ENCODE peak calls at places on chromosomes 3 and 15, in four cellular contexts. E, L, B and Y are unnamed samples.

GRCh38 chr3:46927718-46928073 is 48.8 kb downstream of the CCDC12 start:
- DNase-seq in E (no peak), L (no peak), B (no peak), Y (no peak)

GRCh38 chr3:33718595-33718907 is 497 bp upstream of the CLASP2 start:
- DNase-seq in E (no peak), L (peak), B (no peak), Y (no peak)

GRCh38 chr3:184360834-184361531 is 422 bp downstream of the CLCN2 start:
- DNase-seq in E (no peak), L (no peak), B (no peak), Y (no peak)

GRCh38 chr3:4224331-4224730 is 78.8 kb upstream of the SETMAR start:
- DNase-seq in E (no peak), L (no peak), B (no peak), Y (no peak)

GRCh38 chr3:134326760-134327593 is 47.3 kb downstream of the AMOTL2 start:
- DNase-seq in E (no peak), L (no peak), B (peak), Y (no peak)

GRCh38 chr3:124607163-124607562 is 123.1 kb upstream of the UMPS start:
- DNase-seq in E (no peak), L (no peak), B (peak), Y (no peak)

GRCh38 chr3:6189384-6189783 is 671.5 kb upstream of the GRM7 start:
- DNase-seq in E (no peak), L (no peak), B (no peak), Y (no peak)

GRCh38 chr15:77858677-77859490 is 218.6 kb downstream of the TBC1D2B start:
- DNase-seq in E (no peak), L (peak), B (no peak), Y (no peak)

GRCh38 chr15:29690765-29691475 is 131.3 kb downstream of the TJP1 start:
- DNase-seq in E (no peak), L (no peak), B (peak), Y (no peak)

GRCh38 chr15:92130906-92131305 is 262.8 kb upstream of the ST8SIA2 start:
- DNase-seq in E (no peak), L (no peak), B (no peak), Y (no peak)

GRCh38 chr3:69867941-69868505 is 128.8 kb downstream of the MITF start:
- DNase-seq in E (no peak), L (no peak), B (no peak), Y (no peak)

GRCh38 chr3:63042866-63043265 is 167.7 kb upstream of the CADPS start:
- DNase-seq in E (no peak), L (no peak), B (no peak), Y (no peak)

GRCh38 chr3:124092811-124093210 is 100.9 kb upstream of the ROPN1 start:
- DNase-seq in E (no peak), L (no peak), B (no peak), Y (no peak)

GRCh38 chr3:39126532-39127071 is 19.1 kb downstream of the TTC21A start:
- DNase-seq in E (peak), L (peak), B (peak), Y (no peak)

GRCh38 chr3:112676659-112677234 is 35.8 kb upstream of the CCDC80 start:
- DNase-seq in E (peak), L (peak), B (peak), Y (no peak)

GRCh38 chr15:47987908-47988532 is 132.8 kb upstream of the SLC24A5 start:
- DNase-seq in E (peak), L (no peak), B (peak), Y (peak)

GRCh38 chr3:178703268-178703975 is 167.2 kb downstream of the KCNMB2 start:
- DNase-seq in E (no peak), L (no peak), B (peak), Y (no peak)

GRCh38 chr3:141063831-141064230 is 12.7 kb downstream of the SPSB4 start:
- DNase-seq in E (no peak), L (no peak), B (no peak), Y (no peak)

GRCh38 chr3:126934149-126934548 is 48.8 kb upstream of the PLXNA1 start:
- DNase-seq in E (no peak), L (peak), B (no peak), Y (no peak)

GRCh38 chr3:34212175-34212574 is 413.7 kb downstream of the PDCD6IP start:
- DNase-seq in E (no peak), L (no peak), B (peak), Y (no peak)

GRCh38 chr3:23740517-23741402 is 65.0 kb upstream of the UBE2E1 start:
- DNase-seq in E (peak), L (no peak), B (peak), Y (no peak)

GRCh38 chr15:69658401-69658945 is 205.9 kb downstream of the RPLP1 start:
- DNase-seq in E (no peak), L (no peak), B (no peak), Y (no peak)

GRCh38 chr3:121529308-121529707 is 16.5 kb downstream of the POLQ start:
- DNase-seq in E (no peak), L (no peak), B (no peak), Y (no peak)

GRCh38 chr3:7487763-7488162 is 626.8 kb downstream of the GRM7 start:
- DNase-seq in E (no peak), L (no peak), B (no peak), Y (no peak)

GRCh38 chr3:144104146-144104545 is 132.5 kb downstream of the DIPK2A start:
- DNase-seq in E (no peak), L (no peak), B (no peak), Y (no peak)

GRCh38 chr15:84721381-84721780 is 5.4 kb upstream of the SEC11A start:
- DNase-seq in E (no peak), L (no peak), B (no peak), Y (no peak)

GRCh38 chr3:124063168-124063909 is 71.4 kb upstream of the ROPN1 start:
- DNase-seq in E (no peak), L (no peak), B (no peak), Y (no peak)

GRCh38 chr3:178597388-178597787 is 61.2 kb downstream of the KCNMB2 start:
- DNase-seq in E (no peak), L (no peak), B (no peak), Y (no peak)

GRCh38 chr3:180989291-180990163 is at the start of gene DNAJC19:
- DNase-seq in E (peak), L (peak), B (peak), Y (peak)

GRCh38 chr15:69280783-69281182 is 17.9 kb upstream of the PAQR5 start:
- DNase-seq in E (no peak), L (no peak), B (no peak), Y (no peak)

GRCh38 chr15:83837946-83838571 is 184.1 kb downstream of the ADAMTSL3 start:
- DNase-seq in E (no peak), L (no peak), B (peak), Y (no peak)

GRCh38 chr15:79179108-79179561 is 88.6 kb upstream of the RASGRF1 start:
- DNase-seq in E (no peak), L (no peak), B (peak), Y (no peak)

GRCh38 chr15:63502137-63502801 is 2.1 kb upstream of the USP3 start:
- DNase-seq in E (no peak), L (no peak), B (no peak), Y (no peak)